ENCODE peak calls at places on chromosomes 11 and 22, in eight cellular contexts. One of them, this sample, is unnamed.

GRCh38 chr22:49527611-49528419 is 299.9 kb downstream of the BRD1 start:
- DNase-seq in SJSA1: no peak
- DNase-seq in mucosa of gallbladder: no peak
- DNase-seq in Calu3: no peak
- DNase-seq in sigmoid colon: no peak
- DNase-seq in stimulated activated naive CD4-positive, alpha-beta T cell: no peak
- DNase-seq in cardiac fibroblast: no peak
- DNase-seq in iPS DF 19.7: no peak
- DNase-seq in this sample: peak; percentile 47

GRCh38 chr11:47571895-47572294 is 6.5 kb downstream of the PTPMT1 start:
- DNase-seq in sigmoid colon: no peak
- DNase-seq in stimulated activated naive CD4-positive, alpha-beta T cell: no peak
- DNase-seq in iPS DF 19.7: no peak
- DNase-seq in Calu3: no peak
- DNase-seq in SJSA1: no peak
- DNase-seq in cardiac fibroblast: peak; percentile 81
- DNase-seq in mucosa of gallbladder: no peak
- DNase-seq in this sample: no peak

GRCh38 chr11:19800714-19801519 is 88.3 kb downstream of the NAV2 start:
- DNase-seq in sigmoid colon: no peak
- DNase-seq in stimulated activated naive CD4-positive, alpha-beta T cell: no peak
- DNase-seq in SJSA1: no peak
- DNase-seq in iPS DF 19.7: no peak
- DNase-seq in cardiac fibroblast: no peak
- DNase-seq in Calu3: no peak
- DNase-seq in mucosa of gallbladder: no peak
- DNase-seq in this sample: no peak

GRCh38 chr11:6703247-6704063 is 20.3 kb upstream of the MRPL17 start:
- DNase-seq in mucosa of gallbladder: peak; percentile 65
- DNase-seq in cardiac fibroblast: peak; percentile 80
- DNase-seq in stimulated activated naive CD4-positive, alpha-beta T cell: no peak
- DNase-seq in SJSA1: no peak
- DNase-seq in iPS DF 19.7: peak; percentile 15
- DNase-seq in Calu3: peak; percentile 59
- DNase-seq in sigmoid colon: no peak
- DNase-seq in this sample: no peak

GRCh38 chr11:79081441-79082124 is 359.2 kb downstream of the TENM4 start:
- DNase-seq in iPS DF 19.7: no peak
- DNase-seq in cardiac fibroblast: peak; percentile 59
- DNase-seq in SJSA1: peak; percentile 6
- DNase-seq in stimulated activated naive CD4-positive, alpha-beta T cell: no peak
- DNase-seq in sigmoid colon: no peak
- DNase-seq in mucosa of gallbladder: no peak
- DNase-seq in Calu3: no peak
- DNase-seq in this sample: no peak

GRCh38 chr11:73223998-73224730 is 6.1 kb downstream of the P2RY2 start:
- DNase-seq in Calu3: no peak
- DNase-seq in SJSA1: no peak
- DNase-seq in mucosa of gallbladder: no peak
- DNase-seq in iPS DF 19.7: no peak
- DNase-seq in sigmoid colon: peak; percentile 53
- DNase-seq in stimulated activated naive CD4-positive, alpha-beta T cell: no peak
- DNase-seq in cardiac fibroblast: no peak
- DNase-seq in this sample: no peak

GRCh38 chr11:60924906-60925684 is 835 bp downstream of the TMEM132A start:
- DNase-seq in stimulated activated naive CD4-positive, alpha-beta T cell: no peak
- DNase-seq in iPS DF 19.7: no peak
- DNase-seq in Calu3: no peak
- DNase-seq in mucosa of gallbladder: no peak
- DNase-seq in sigmoid colon: no peak
- DNase-seq in SJSA1: no peak
- DNase-seq in cardiac fibroblast: no peak
- DNase-seq in this sample: no peak

GRCh38 chr11:44709966-44710365 is 16.8 kb upstream of the TSPAN18 start:
- DNase-seq in mucosa of gallbladder: no peak
- DNase-seq in cardiac fibroblast: peak; percentile 27
- DNase-seq in stimulated activated naive CD4-positive, alpha-beta T cell: no peak
- DNase-seq in iPS DF 19.7: no peak
- DNase-seq in SJSA1: no peak
- DNase-seq in Calu3: no peak
- DNase-seq in sigmoid colon: no peak
- DNase-seq in this sample: no peak

GRCh38 chr11:71447791-71448256 is 369 bp downstream of the DHCR7 start:
- DNase-seq in Calu3: peak; percentile 46
- DNase-seq in stimulated activated naive CD4-positive, alpha-beta T cell: no peak
- DNase-seq in cardiac fibroblast: no peak
- DNase-seq in sigmoid colon: no peak
- DNase-seq in mucosa of gallbladder: peak; percentile 34
- DNase-seq in SJSA1: no peak
- DNase-seq in iPS DF 19.7: no peak
- DNase-seq in this sample: no peak

GRCh38 chr11:113632981-113633380 is 73.1 kb downstream of the TMPRSS5 start:
- DNase-seq in cardiac fibroblast: peak; percentile 88
- DNase-seq in sigmoid colon: no peak
- DNase-seq in iPS DF 19.7: no peak
- DNase-seq in mucosa of gallbladder: no peak
- DNase-seq in SJSA1: peak; percentile 6
- DNase-seq in stimulated activated naive CD4-positive, alpha-beta T cell: no peak
- DNase-seq in Calu3: no peak
- DNase-seq in this sample: no peak

GRCh38 chr22:17234144-17234623 is 14.9 kb upstream of the ADA2 start:
- DNase-seq in cardiac fibroblast: peak; percentile 19
- DNase-seq in mucosa of gallbladder: no peak
- DNase-seq in Calu3: no peak
- DNase-seq in iPS DF 19.7: peak; percentile 96
- DNase-seq in stimulated activated naive CD4-positive, alpha-beta T cell: no peak
- DNase-seq in sigmoid colon: no peak
- DNase-seq in SJSA1: no peak
- DNase-seq in this sample: no peak

GRCh38 chr22:44964722-44965078 is 45.1 kb downstream of the PHF21B start:
- DNase-seq in Calu3: no peak
- DNase-seq in iPS DF 19.7: no peak
- DNase-seq in SJSA1: no peak
- DNase-seq in stimulated activated naive CD4-positive, alpha-beta T cell: no peak
- DNase-seq in sigmoid colon: no peak
- DNase-seq in cardiac fibroblast: no peak
- DNase-seq in mucosa of gallbladder: no peak
- DNase-seq in this sample: no peak

GRCh38 chr11:124200671-124201070 is 17.5 kb downstream of the OR10D3 start:
- DNase-seq in stimulated activated naive CD4-positive, alpha-beta T cell: no peak
- DNase-seq in SJSA1: no peak
- DNase-seq in cardiac fibroblast: no peak
- DNase-seq in sigmoid colon: no peak
- DNase-seq in mucosa of gallbladder: no peak
- DNase-seq in iPS DF 19.7: no peak
- DNase-seq in Calu3: no peak
- DNase-seq in this sample: no peak

GRCh38 chr11:47007579-47007978 is 71.0 kb downstream of the CSTPP1 start:
- DNase-seq in cardiac fibroblast: no peak
- DNase-seq in stimulated activated naive CD4-positive, alpha-beta T cell: no peak
- DNase-seq in sigmoid colon: no peak
- DNase-seq in Calu3: no peak
- DNase-seq in SJSA1: no peak
- DNase-seq in mucosa of gallbladder: no peak
- DNase-seq in iPS DF 19.7: no peak
- DNase-seq in this sample: no peak

GRCh38 chr11:46743043-46743442 is 24.0 kb downstream of the F2 start:
- DNase-seq in cardiac fibroblast: no peak
- DNase-seq in SJSA1: no peak
- DNase-seq in iPS DF 19.7: no peak
- DNase-seq in mucosa of gallbladder: no peak
- DNase-seq in Calu3: no peak
- DNase-seq in sigmoid colon: no peak
- DNase-seq in stimulated activated naive CD4-positive, alpha-beta T cell: no peak
- DNase-seq in this sample: no peak

GRCh38 chr11:56889986-56890385 is 98.7 kb upstream of the OR5AK2 start:
- DNase-seq in cardiac fibroblast: no peak
- DNase-seq in SJSA1: no peak
- DNase-seq in sigmoid colon: no peak
- DNase-seq in mucosa of gallbladder: no peak
- DNase-seq in stimulated activated naive CD4-positive, alpha-beta T cell: no peak
- DNase-seq in Calu3: no peak
- DNase-seq in iPS DF 19.7: no peak
- DNase-seq in this sample: no peak

GRCh38 chr22:20918663-20919220 is 1.5 kb downstream of the CRKL start:
- DNase-seq in SJSA1: no peak
- DNase-seq in stimulated activated naive CD4-positive, alpha-beta T cell: no peak
- DNase-seq in sigmoid colon: no peak
- DNase-seq in Calu3: no peak
- DNase-seq in mucosa of gallbladder: no peak
- DNase-seq in cardiac fibroblast: no peak
- DNase-seq in iPS DF 19.7: no peak
- DNase-seq in this sample: no peak

GRCh38 chr11:74559110-74559933 is 33.1 kb upstream of the POLD3 start:
- DNase-seq in iPS DF 19.7: no peak
- DNase-seq in stimulated activated naive CD4-positive, alpha-beta T cell: no peak
- DNase-seq in sigmoid colon: no peak
- DNase-seq in mucosa of gallbladder: peak; percentile 72
- DNase-seq in Calu3: no peak
- DNase-seq in SJSA1: no peak
- DNase-seq in cardiac fibroblast: peak; percentile 18
- DNase-seq in this sample: no peak

GRCh38 chr11:20417771-20418170 is 30.3 kb downstream of the PRMT3 start:
- DNase-seq in SJSA1: no peak
- DNase-seq in iPS DF 19.7: no peak
- DNase-seq in sigmoid colon: no peak
- DNase-seq in mucosa of gallbladder: no peak
- DNase-seq in Calu3: no peak
- DNase-seq in stimulated activated naive CD4-positive, alpha-beta T cell: no peak
- DNase-seq in cardiac fibroblast: no peak
- DNase-seq in this sample: no peak

GRCh38 chr11:130847517-130847916 is 68.8 kb downstream of the SNX19 start:
- DNase-seq in iPS DF 19.7: no peak
- DNase-seq in cardiac fibroblast: peak; percentile 96
- DNase-seq in sigmoid colon: no peak
- DNase-seq in Calu3: peak; percentile 36
- DNase-seq in mucosa of gallbladder: no peak
- DNase-seq in stimulated activated naive CD4-positive, alpha-beta T cell: no peak
- DNase-seq in SJSA1: peak; percentile 42
- DNase-seq in this sample: no peak

GRCh38 chr22:31683181-31684105 is 21.4 kb upstream of the PISD start:
- DNase-seq in iPS DF 19.7: no peak
- DNase-seq in Calu3: no peak
- DNase-seq in stimulated activated naive CD4-positive, alpha-beta T cell: no peak
- DNase-seq in cardiac fibroblast: no peak
- DNase-seq in mucosa of gallbladder: no peak
- DNase-seq in SJSA1: no peak
- DNase-seq in sigmoid colon: peak; percentile 58
- DNase-seq in this sample: no peak

GRCh38 chr22:21568207-21569075 is 927 bp downstream of the UBE2L3 start:
- DNase-seq in sigmoid colon: no peak
- DNase-seq in SJSA1: peak; percentile 43
- DNase-seq in Calu3: peak; percentile 27
- DNase-seq in iPS DF 19.7: no peak
- DNase-seq in mucosa of gallbladder: no peak
- DNase-seq in stimulated activated naive CD4-positive, alpha-beta T cell: peak; percentile 50
- DNase-seq in cardiac fibroblast: peak; percentile 42
- DNase-seq in this sample: no peak

GRCh38 chr22:28018461-28018927 is 99.4 kb upstream of the PITPNB start:
- DNase-seq in iPS DF 19.7: no peak
- DNase-seq in sigmoid colon: peak; percentile 44
- DNase-seq in cardiac fibroblast: no peak
- DNase-seq in SJSA1: no peak
- DNase-seq in mucosa of gallbladder: no peak
- DNase-seq in Calu3: no peak
- DNase-seq in stimulated activated naive CD4-positive, alpha-beta T cell: no peak
- DNase-seq in this sample: peak; percentile 71

GRCh38 chr11:130937051-130937450 is 20.8 kb upstream of the SNX19 start:
- DNase-seq in cardiac fibroblast: no peak
- DNase-seq in iPS DF 19.7: no peak
- DNase-seq in sigmoid colon: no peak
- DNase-seq in Calu3: no peak
- DNase-seq in mucosa of gallbladder: no peak
- DNase-seq in stimulated activated naive CD4-positive, alpha-beta T cell: no peak
- DNase-seq in SJSA1: no peak
- DNase-seq in this sample: no peak

This sample was measured in posterior vena cava.